ENCODE peak calls at places on chromosomes 6 and 20, in eight cellular contexts. One of them, this sample, is unnamed.

GRCh38 chr20:62953167-62953838 is 794 bp downstream of the SLC17A9 start:
- DNase-seq in astrocyte of the spinal cord: no peak
- DNase-seq in AG09309: no peak
- DNase-seq in uterus: no peak
- DNase-seq in CD4-positive, alpha-beta memory T cell: no peak
- DNase-seq in colonic mucosa: peak; percentile 38
- DNase-seq in fibroblast of lung: no peak
- DNase-seq in pancreas: no peak
- DNase-seq in this sample: peak; percentile 13

GRCh38 chr6:30926644-30927043 is 5.3 kb downstream of the SFTA2 start:
- DNase-seq in astrocyte of the spinal cord: peak; percentile 40
- DNase-seq in colonic mucosa: no peak
- DNase-seq in CD4-positive, alpha-beta memory T cell: no peak
- DNase-seq in uterus: no peak
- DNase-seq in pancreas: peak; percentile 68
- DNase-seq in fibroblast of lung: no peak
- DNase-seq in AG09309: no peak
- DNase-seq in this sample: no peak

GRCh38 chr20:48797275-48797825 is 30.4 kb downstream of the PREX1 start:
- DNase-seq in astrocyte of the spinal cord: no peak
- DNase-seq in uterus: no peak
- DNase-seq in CD4-positive, alpha-beta memory T cell: no peak
- DNase-seq in fibroblast of lung: no peak
- DNase-seq in AG09309: no peak
- DNase-seq in pancreas: no peak
- DNase-seq in colonic mucosa: no peak
- DNase-seq in this sample: no peak

GRCh38 chr6:100001915-100002388 is 7.9 kb upstream of the MCHR2 start:
- DNase-seq in astrocyte of the spinal cord: peak; percentile 59
- DNase-seq in CD4-positive, alpha-beta memory T cell: peak; percentile 33
- DNase-seq in colonic mucosa: peak; percentile 21
- DNase-seq in fibroblast of lung: peak; percentile 62
- DNase-seq in pancreas: peak; percentile 59
- DNase-seq in AG09309: peak; percentile 35
- DNase-seq in uterus: peak; percentile 23
- DNase-seq in this sample: peak; percentile 70

GRCh38 chr20:11797161-11797560 is 120.5 kb upstream of the BTBD3 start:
- DNase-seq in fibroblast of lung: no peak
- DNase-seq in AG09309: no peak
- DNase-seq in uterus: no peak
- DNase-seq in astrocyte of the spinal cord: no peak
- DNase-seq in CD4-positive, alpha-beta memory T cell: no peak
- DNase-seq in colonic mucosa: no peak
- DNase-seq in pancreas: no peak
- DNase-seq in this sample: no peak

GRCh38 chr6:157376706-157377230 is 4.2 kb upstream of the ZDHHC14 start:
- DNase-seq in colonic mucosa: no peak
- DNase-seq in fibroblast of lung: peak; percentile 17
- DNase-seq in AG09309: peak; percentile 31
- DNase-seq in pancreas: no peak
- DNase-seq in uterus: no peak
- DNase-seq in astrocyte of the spinal cord: peak; percentile 10
- DNase-seq in CD4-positive, alpha-beta memory T cell: no peak
- DNase-seq in this sample: peak; percentile 63

GRCh38 chr6:44122821-44123220 is 4.4 kb downstream of the MRPL14 start:
- DNase-seq in AG09309: no peak
- DNase-seq in colonic mucosa: no peak
- DNase-seq in CD4-positive, alpha-beta memory T cell: peak; percentile 46
- DNase-seq in pancreas: no peak
- DNase-seq in uterus: no peak
- DNase-seq in fibroblast of lung: peak; percentile 33
- DNase-seq in astrocyte of the spinal cord: peak; percentile 38
- DNase-seq in this sample: peak; percentile 71

GRCh38 chr6:131136021-131136847 is 967 bp downstream of the AKAP7 start:
- DNase-seq in AG09309: no peak
- DNase-seq in astrocyte of the spinal cord: peak; percentile 58
- DNase-seq in uterus: peak; percentile 33
- DNase-seq in colonic mucosa: peak; percentile 32
- DNase-seq in CD4-positive, alpha-beta memory T cell: no peak
- DNase-seq in pancreas: peak; percentile 17
- DNase-seq in fibroblast of lung: peak; percentile 67
- DNase-seq in this sample: peak; percentile 28

GRCh38 chr6:125927761-125928160 is 28.8 kb upstream of the HINT3 start:
- DNase-seq in astrocyte of the spinal cord: no peak
- DNase-seq in CD4-positive, alpha-beta memory T cell: no peak
- DNase-seq in colonic mucosa: no peak
- DNase-seq in uterus: no peak
- DNase-seq in fibroblast of lung: no peak
- DNase-seq in pancreas: no peak
- DNase-seq in AG09309: no peak
- DNase-seq in this sample: no peak

GRCh38 chr20:9491324-9491723 is 23.1 kb upstream of the LAMP5 start:
- DNase-seq in uterus: no peak
- DNase-seq in CD4-positive, alpha-beta memory T cell: no peak
- DNase-seq in colonic mucosa: no peak
- DNase-seq in AG09309: no peak
- DNase-seq in fibroblast of lung: no peak
- DNase-seq in pancreas: no peak
- DNase-seq in astrocyte of the spinal cord: no peak
- DNase-seq in this sample: no peak

GRCh38 chr20:52500150-52500549 is 308.6 kb upstream of the ZFP64 start:
- DNase-seq in astrocyte of the spinal cord: no peak
- DNase-seq in fibroblast of lung: no peak
- DNase-seq in colonic mucosa: no peak
- DNase-seq in CD4-positive, alpha-beta memory T cell: no peak
- DNase-seq in uterus: no peak
- DNase-seq in AG09309: no peak
- DNase-seq in pancreas: no peak
- DNase-seq in this sample: no peak

GRCh38 chr6:161407581-161407980 is 133.7 kb upstream of the AGPAT4 start:
- DNase-seq in AG09309: no peak
- DNase-seq in pancreas: no peak
- DNase-seq in CD4-positive, alpha-beta memory T cell: no peak
- DNase-seq in astrocyte of the spinal cord: peak; percentile 60
- DNase-seq in colonic mucosa: no peak
- DNase-seq in fibroblast of lung: peak; percentile 86
- DNase-seq in uterus: no peak
- DNase-seq in this sample: peak; percentile 87

GRCh38 chr20:31869942-31870702 is at the start of the genes DUSP15 and TTLL9:
- DNase-seq in fibroblast of lung: no peak
- DNase-seq in pancreas: peak; percentile 40
- DNase-seq in astrocyte of the spinal cord: no peak
- DNase-seq in AG09309: no peak
- DNase-seq in colonic mucosa: peak; percentile 39
- DNase-seq in uterus: no peak
- DNase-seq in CD4-positive, alpha-beta memory T cell: peak; percentile 15
- DNase-seq in this sample: no peak

GRCh38 chr6:74871757-74872156 is 334.1 kb downstream of the COL12A1 start:
- DNase-seq in uterus: no peak
- DNase-seq in fibroblast of lung: no peak
- DNase-seq in CD4-positive, alpha-beta memory T cell: no peak
- DNase-seq in pancreas: no peak
- DNase-seq in colonic mucosa: no peak
- DNase-seq in astrocyte of the spinal cord: peak; percentile 86
- DNase-seq in AG09309: peak; percentile 47
- DNase-seq in this sample: peak; percentile 74

GRCh38 chr6:27138837-27139752 is 108.4 kb upstream of the PRSS16 start:
- DNase-seq in fibroblast of lung: peak; percentile 74
- DNase-seq in CD4-positive, alpha-beta memory T cell: peak; percentile 71
- DNase-seq in astrocyte of the spinal cord: peak; percentile 66
- DNase-seq in AG09309: no peak
- DNase-seq in uterus: peak; percentile 47
- DNase-seq in pancreas: no peak
- DNase-seq in colonic mucosa: peak; percentile 86
- DNase-seq in this sample: no peak
- H3K4me3 ChIP-seq in fibroblast of lung: peak overlapping the region; percentile 58
- H3K4me3 ChIP-seq in CD4-positive, alpha-beta memory T cell: peak overlapping the region; percentile 73
- H3K4me3 ChIP-seq in astrocyte of the spinal cord: peak overlapping the region; percentile 61
- H3K4me3 ChIP-seq in AG09309: peak overlapping the region; percentile 38
- H3K4me3 ChIP-seq in uterus: peak overlapping the region; percentile 44
- H3K4me3 ChIP-seq in pancreas: no peak overlapping the region
- H3K4me3 ChIP-seq in colonic mucosa: peak overlapping the region; percentile 41
- H3K4me3 ChIP-seq in this sample: peak overlapping the region; percentile 70

GRCh38 chr6:16716450-16716858 is 44.8 kb downstream of the ATXN1 start:
- DNase-seq in colonic mucosa: no peak
- DNase-seq in CD4-positive, alpha-beta memory T cell: no peak
- DNase-seq in pancreas: no peak
- DNase-seq in astrocyte of the spinal cord: no peak
- DNase-seq in uterus: no peak
- DNase-seq in fibroblast of lung: no peak
- DNase-seq in AG09309: no peak
- DNase-seq in this sample: no peak

GRCh38 chr6:16713597-16713996 is 47.7 kb downstream of the ATXN1 start:
- DNase-seq in astrocyte of the spinal cord: no peak
- DNase-seq in colonic mucosa: no peak
- DNase-seq in AG09309: no peak
- DNase-seq in fibroblast of lung: no peak
- DNase-seq in pancreas: no peak
- DNase-seq in CD4-positive, alpha-beta memory T cell: no peak
- DNase-seq in uterus: no peak
- DNase-seq in this sample: no peak

GRCh38 chr6:16712250-16712930 is 48.9 kb downstream of the ATXN1 start:
- DNase-seq in astrocyte of the spinal cord: no peak
- DNase-seq in CD4-positive, alpha-beta memory T cell: no peak
- DNase-seq in uterus: no peak
- DNase-seq in colonic mucosa: no peak
- DNase-seq in AG09309: no peak
- DNase-seq in fibroblast of lung: no peak
- DNase-seq in pancreas: no peak
- DNase-seq in this sample: no peak

GRCh38 chr6:16711551-16712249 is 49.6 kb downstream of the ATXN1 start:
- DNase-seq in uterus: no peak
- DNase-seq in pancreas: no peak
- DNase-seq in colonic mucosa: no peak
- DNase-seq in astrocyte of the spinal cord: no peak
- DNase-seq in fibroblast of lung: no peak
- DNase-seq in AG09309: no peak
- DNase-seq in CD4-positive, alpha-beta memory T cell: peak; percentile 37
- DNase-seq in this sample: no peak

DNA sequence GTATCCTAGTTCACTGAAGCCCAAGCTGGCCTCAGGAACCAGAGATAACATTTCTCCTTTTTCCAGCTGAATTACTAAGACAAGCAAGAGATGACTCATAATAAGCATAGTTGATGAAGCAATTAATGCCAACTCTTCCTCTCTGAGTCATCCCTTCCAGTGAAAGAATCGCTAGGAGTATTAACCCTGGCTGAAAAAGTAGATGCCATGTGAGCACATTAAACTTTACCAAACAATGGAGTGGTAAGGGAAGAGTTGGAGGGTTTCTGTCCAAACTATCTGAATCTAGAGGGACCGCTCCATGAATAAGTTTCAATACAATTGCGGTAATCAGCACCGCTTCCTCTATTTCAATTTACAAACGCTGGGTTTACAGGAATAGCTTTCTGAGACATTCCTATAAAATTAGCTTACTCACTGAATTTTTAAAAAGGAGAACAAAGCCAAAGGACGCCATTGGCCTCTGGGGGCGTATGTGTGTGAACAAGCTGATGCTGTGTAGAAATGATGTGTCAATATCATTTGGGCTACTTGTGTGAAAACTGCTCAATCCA is 48.3 kb downstream of the ATXN1 start:
- DNase-seq in uterus: peak; percentile 39
- DNase-seq in pancreas: no peak
- DNase-seq in fibroblast of lung: peak; percentile 91
- DNase-seq in colonic mucosa: no peak
- DNase-seq in CD4-positive, alpha-beta memory T cell: no peak
- DNase-seq in AG09309: peak; percentile 89
- DNase-seq in astrocyte of the spinal cord: peak; percentile 91
- DNase-seq in this sample: peak; percentile 93
- H3K4me3 ChIP-seq in uterus: peak overlapping the region; percentile 9
- H3K4me3 ChIP-seq in pancreas: no peak overlapping the region
- H3K4me3 ChIP-seq in fibroblast of lung: no peak overlapping the region
- H3K4me3 ChIP-seq in colonic mucosa: no peak overlapping the region
- H3K4me3 ChIP-seq in CD4-positive, alpha-beta memory T cell: peak overlapping the region; percentile 45
- H3K4me3 ChIP-seq in AG09309: peak overlapping the region; percentile 15
- H3K4me3 ChIP-seq in astrocyte of the spinal cord: no peak overlapping the region
- H3K4me3 ChIP-seq in this sample: peak overlapping the region; percentile 18

DNA sequence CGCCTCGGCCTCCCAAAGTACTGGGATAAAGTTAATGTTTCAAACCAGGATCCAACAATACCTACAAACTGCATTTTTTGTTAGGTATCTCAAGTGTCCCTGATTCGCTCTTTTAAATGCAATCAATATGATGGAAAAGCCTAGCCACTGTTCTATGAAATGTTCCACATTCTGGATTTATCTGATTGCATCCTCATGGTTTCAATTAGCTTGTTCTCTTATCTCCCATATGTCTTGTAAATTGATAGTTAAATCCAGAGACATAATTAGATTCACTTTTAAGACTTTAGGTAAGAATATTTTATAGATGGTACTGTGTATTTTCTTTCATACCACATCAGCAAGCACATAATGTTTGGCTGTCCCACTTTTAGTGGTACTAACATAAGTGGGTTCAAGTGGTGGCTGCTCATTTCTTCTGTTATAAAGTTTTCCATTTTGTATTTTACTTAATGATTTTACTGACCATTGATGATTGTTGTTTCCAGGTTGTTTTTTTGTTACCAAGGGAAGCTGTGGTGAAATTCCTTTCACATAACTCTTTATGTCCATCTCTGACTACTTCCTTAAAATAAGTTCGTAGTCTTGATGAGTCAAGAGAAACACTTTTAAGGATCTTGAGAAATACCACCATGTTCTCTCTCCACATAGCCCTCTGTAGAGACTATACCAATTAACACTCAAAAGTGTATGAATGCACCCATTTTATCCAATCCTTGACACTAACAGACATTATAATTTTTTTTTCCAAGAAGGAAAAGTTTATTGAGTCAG is 40.5 kb downstream of the RNGTT start:
- DNase-seq in colonic mucosa: no peak
- DNase-seq in AG09309: no peak
- DNase-seq in astrocyte of the spinal cord: peak; percentile 14
- DNase-seq in uterus: no peak
- DNase-seq in CD4-positive, alpha-beta memory T cell: no peak
- DNase-seq in fibroblast of lung: no peak
- DNase-seq in pancreas: no peak
- DNase-seq in this sample: peak; percentile 34
- H3K4me3 ChIP-seq in colonic mucosa: no peak overlapping the region
- H3K4me3 ChIP-seq in AG09309: no peak overlapping the region
- H3K4me3 ChIP-seq in astrocyte of the spinal cord: no peak overlapping the region
- H3K4me3 ChIP-seq in uterus: no peak overlapping the region
- H3K4me3 ChIP-seq in CD4-positive, alpha-beta memory T cell: no peak overlapping the region
- H3K4me3 ChIP-seq in fibroblast of lung: no peak overlapping the region
- H3K4me3 ChIP-seq in pancreas: no peak overlapping the region
- H3K4me3 ChIP-seq in this sample: no peak overlapping the region

GRCh38 chr6:10641494-10641893 is 52.9 kb downstream of the C6orf52 start:
- DNase-seq in astrocyte of the spinal cord: no peak
- DNase-seq in uterus: no peak
- DNase-seq in AG09309: no peak
- DNase-seq in fibroblast of lung: no peak
- DNase-seq in colonic mucosa: no peak
- DNase-seq in pancreas: no peak
- DNase-seq in CD4-positive, alpha-beta memory T cell: no peak
- DNase-seq in this sample: no peak

GRCh38 chr6:10640402-10640801 is 54.0 kb downstream of the C6orf52 start:
- DNase-seq in uterus: no peak
- DNase-seq in CD4-positive, alpha-beta memory T cell: no peak
- DNase-seq in pancreas: no peak
- DNase-seq in fibroblast of lung: no peak
- DNase-seq in AG09309: no peak
- DNase-seq in colonic mucosa: no peak
- DNase-seq in astrocyte of the spinal cord: no peak
- DNase-seq in this sample: no peak

GRCh38 chr6:10644225-10644624 is 50.2 kb downstream of the C6orf52 start:
- DNase-seq in uterus: no peak
- DNase-seq in fibroblast of lung: no peak
- DNase-seq in pancreas: no peak
- DNase-seq in AG09309: no peak
- DNase-seq in astrocyte of the spinal cord: no peak
- DNase-seq in CD4-positive, alpha-beta memory T cell: no peak
- DNase-seq in colonic mucosa: no peak
- DNase-seq in this sample: no peak

GRCh38 chr6:10643214-10643641 is 51.2 kb downstream of the C6orf52 start:
- DNase-seq in uterus: no peak
- DNase-seq in fibroblast of lung: no peak
- DNase-seq in colonic mucosa: no peak
- DNase-seq in CD4-positive, alpha-beta memory T cell: no peak
- DNase-seq in pancreas: no peak
- DNase-seq in AG09309: no peak
- DNase-seq in astrocyte of the spinal cord: no peak
- DNase-seq in this sample: no peak
- H3K4me3 ChIP-seq in uterus: no peak overlapping the region
- H3K4me3 ChIP-seq in fibroblast of lung: no peak overlapping the region
- H3K4me3 ChIP-seq in colonic mucosa: no peak overlapping the region
- H3K4me3 ChIP-seq in CD4-positive, alpha-beta memory T cell: no peak overlapping the region
- H3K4me3 ChIP-seq in pancreas: no peak overlapping the region
- H3K4me3 ChIP-seq in AG09309: no peak overlapping the region
- H3K4me3 ChIP-seq in astrocyte of the spinal cord: no peak overlapping the region
- H3K4me3 ChIP-seq in this sample: no peak overlapping the region